ENCODE peak calls at places on chromosome 19, in four cellular contexts. One of them, this sample, is unnamed.

GRCh38 chr19:38229585-38230073 is 5.6 kb upstream of the DPF1 start:
- DNase-seq in neural progenitor cell: peak
- DNase-seq in mesendoderm: peak
- DNase-seq in HCT116: peak
- DNase-seq in this sample: peak

GRCh38 chr19:49155005-49155826 is at the start of gene HRC:
- DNase-seq in mesendoderm: no peak
- DNase-seq in neural progenitor cell: no peak
- DNase-seq in HCT116: no peak
- DNase-seq in this sample: no peak

GRCh38 chr19:44662686-44663085 is 8.6 kb upstream of the CEACAM19 start:
- DNase-seq in mesendoderm: no peak
- DNase-seq in HCT116: no peak
- DNase-seq in neural progenitor cell: no peak
- DNase-seq in this sample: no peak

GRCh38 chr19:38319421-38320258 is at the start of gene KCNK6:
- DNase-seq in mesendoderm: peak
- DNase-seq in neural progenitor cell: peak
- DNase-seq in HCT116: no peak
- DNase-seq in this sample: no peak

GRCh38 chr19:19643158-19644053 is at the start of gene GMIP:
- DNase-seq in neural progenitor cell: peak
- DNase-seq in mesendoderm: peak
- DNase-seq in HCT116: peak
- DNase-seq in this sample: no peak

GRCh38 chr19:28864024-28864503 is 348.9 kb downstream of the UQCRFS1 start:
- DNase-seq in neural progenitor cell: no peak
- DNase-seq in HCT116: no peak
- DNase-seq in mesendoderm: no peak
- DNase-seq in this sample: no peak

GRCh38 chr19:48158210-48158790 is 11.8 kb downstream of the LIG1 start:
- DNase-seq in mesendoderm: no peak
- DNase-seq in HCT116: no peak
- DNase-seq in neural progenitor cell: no peak
- DNase-seq in this sample: no peak

GRCh38 chr19:30318936-30319335 is 53.2 kb upstream of the ZNF536 start:
- DNase-seq in mesendoderm: no peak
- DNase-seq in neural progenitor cell: no peak
- DNase-seq in HCT116: no peak
- DNase-seq in this sample: no peak

GRCh38 chr19:57664269-57665127 is 4.2 kb upstream of the ZSCAN4 start:
- DNase-seq in HCT116: no peak
- DNase-seq in mesendoderm: peak
- DNase-seq in neural progenitor cell: peak
- DNase-seq in this sample: no peak

GRCh38 chr19:49889687-49890348 is 6.9 kb downstream of the IL4I1 start:
- DNase-seq in HCT116: peak
- DNase-seq in neural progenitor cell: peak
- DNase-seq in mesendoderm: peak
- DNase-seq in this sample: no peak

GRCh38 chr19:19259741-19260140 is 13.4 kb downstream of the TM6SF2 start:
- DNase-seq in HCT116: peak
- DNase-seq in mesendoderm: peak
- DNase-seq in neural progenitor cell: peak
- DNase-seq in this sample: no peak

GRCh38 chr19:49133621-49134454 is 14.5 kb downstream of the PPFIA3 start:
- DNase-seq in mesendoderm: peak
- DNase-seq in neural progenitor cell: peak
- DNase-seq in HCT116: no peak
- DNase-seq in this sample: no peak

GRCh38 chr19:50906217-50906616 is 5.0 kb downstream of the KLK4 start:
- DNase-seq in HCT116: no peak
- DNase-seq in mesendoderm: peak
- DNase-seq in neural progenitor cell: peak
- DNase-seq in this sample: no peak

GRCh38 chr19:15371119-15371518 is 8.5 kb downstream of the AKAP8 start:
- DNase-seq in neural progenitor cell: no peak
- DNase-seq in HCT116: no peak
- DNase-seq in mesendoderm: no peak
- DNase-seq in this sample: no peak

GRCh38 chr19:34479396-34479795 is 2.2 kb upstream of the WTIP start:
- DNase-seq in HCT116: no peak
- DNase-seq in mesendoderm: no peak
- DNase-seq in neural progenitor cell: no peak
- DNase-seq in this sample: no peak

GRCh38 chr19:34482380-34483250 is 1.1 kb downstream of the WTIP start:
- DNase-seq in mesendoderm: peak
- DNase-seq in HCT116: no peak
- DNase-seq in neural progenitor cell: peak
- DNase-seq in this sample: no peak

GRCh38 chr19:34481861-34482379 is 362 bp downstream of the WTIP start:
- DNase-seq in mesendoderm: no peak
- DNase-seq in HCT116: no peak
- DNase-seq in neural progenitor cell: no peak
- DNase-seq in this sample: no peak

GRCh38 chr19:34480491-34480890 is 1.1 kb upstream of the WTIP start:
- DNase-seq in neural progenitor cell: no peak
- DNase-seq in mesendoderm: no peak
- DNase-seq in HCT116: no peak
- DNase-seq in this sample: no peak

DNA sequence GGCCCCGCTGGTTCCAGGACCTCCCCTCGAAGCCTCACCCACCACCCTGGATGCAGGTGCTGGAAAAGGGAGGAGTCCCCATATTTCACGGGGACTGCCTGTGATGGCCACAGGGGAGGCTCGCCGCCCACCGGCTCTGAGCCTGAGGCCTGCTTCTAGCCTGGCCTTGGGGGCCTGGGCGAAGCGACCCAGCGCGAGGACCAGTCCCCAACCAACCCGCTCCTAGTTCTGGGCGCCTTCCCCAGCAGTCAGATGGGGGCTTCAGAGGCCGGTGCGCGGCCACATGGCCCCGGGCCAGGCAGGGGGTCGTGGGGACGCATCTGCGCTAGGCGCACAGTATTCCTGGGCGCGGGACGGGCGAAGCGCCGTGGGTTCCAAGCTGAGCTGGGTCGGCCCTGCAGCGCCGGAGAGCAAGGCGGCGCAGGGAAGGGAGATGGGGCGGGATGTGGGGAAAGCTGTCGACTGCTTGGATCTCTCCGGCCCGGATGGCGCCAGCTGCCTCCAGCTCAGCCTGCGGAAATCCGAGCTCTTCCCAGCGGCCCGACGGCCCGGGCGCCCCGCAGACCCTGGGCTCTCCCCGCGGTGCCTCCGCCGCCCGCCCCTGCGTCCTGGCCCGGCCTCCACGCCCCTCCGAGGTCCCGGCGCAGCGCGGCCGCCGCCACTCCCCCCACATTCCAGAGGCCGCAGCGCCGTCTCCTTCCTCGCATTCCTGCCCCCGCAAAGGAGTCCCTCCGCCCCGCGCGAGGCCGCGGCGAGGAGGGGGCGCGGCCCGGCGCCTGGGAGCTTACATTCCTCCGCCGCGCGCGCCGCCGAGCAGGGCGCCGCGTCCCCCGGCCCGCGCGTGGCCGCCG is at the start of gene WTIP:
- DNase-seq in HCT116: peak
- DNase-seq in mesendoderm: peak
- DNase-seq in neural progenitor cell: peak
- DNase-seq in this sample: peak
- H3K9ac ChIP-seq in HCT116: peak
- H3K9ac ChIP-seq in mesendoderm: peak
- H3K9ac ChIP-seq in neural progenitor cell: peak
- H3K9ac ChIP-seq in this sample: peak

GRCh38 chr19:508204-509150 is 1.2 kb downstream of the TPGS1 start:
- DNase-seq in HCT116: no peak
- DNase-seq in neural progenitor cell: no peak
- DNase-seq in mesendoderm: no peak
- DNase-seq in this sample: no peak
- H3K9ac ChIP-seq in HCT116: peak
- H3K9ac ChIP-seq in neural progenitor cell: no peak
- H3K9ac ChIP-seq in mesendoderm: peak
- H3K9ac ChIP-seq in this sample: peak

DNA sequence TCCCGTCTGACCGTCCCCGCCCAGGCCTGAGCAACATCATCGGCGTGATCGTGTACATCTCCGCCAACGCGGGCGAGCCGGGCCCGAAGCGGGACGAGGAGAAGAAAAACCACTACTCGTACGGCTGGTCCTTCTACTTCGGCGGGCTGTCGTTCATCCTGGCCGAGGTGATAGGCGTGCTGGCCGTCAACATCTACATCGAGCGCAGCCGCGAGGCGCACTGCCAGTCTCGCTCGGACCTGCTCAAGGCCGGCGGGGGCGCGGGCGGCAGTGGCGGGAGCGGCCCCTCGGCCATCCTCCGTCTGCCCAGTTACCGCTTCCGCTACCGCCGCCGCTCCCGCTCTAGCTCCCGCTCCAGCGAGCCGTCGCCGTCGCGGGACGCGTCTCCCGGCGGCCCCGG is 9.4 kb upstream of the CACNG6 start:
- DNase-seq in mesendoderm: peak
- DNase-seq in HCT116: no peak
- DNase-seq in neural progenitor cell: peak
- DNase-seq in this sample: no peak
- H3K9ac ChIP-seq in mesendoderm: peak
- H3K9ac ChIP-seq in HCT116: peak
- H3K9ac ChIP-seq in neural progenitor cell: no peak
- H3K9ac ChIP-seq in this sample: no peak

GRCh38 chr19:2982983-2983350 is 5.6 kb downstream of the TLE6 start:
- DNase-seq in HCT116: no peak
- DNase-seq in mesendoderm: no peak
- DNase-seq in neural progenitor cell: peak
- DNase-seq in this sample: no peak
- H3K9ac ChIP-seq in HCT116: no peak
- H3K9ac ChIP-seq in mesendoderm: no peak
- H3K9ac ChIP-seq in neural progenitor cell: no peak
- H3K9ac ChIP-seq in this sample: no peak

GRCh38 chr19:35931874-35932202 is 4.3 kb upstream of the LRFN3 start:
- DNase-seq in neural progenitor cell: no peak
- DNase-seq in mesendoderm: no peak
- DNase-seq in HCT116: no peak
- DNase-seq in this sample: no peak
- H3K9ac ChIP-seq in neural progenitor cell: no peak
- H3K9ac ChIP-seq in mesendoderm: no peak
- H3K9ac ChIP-seq in HCT116: peak
- H3K9ac ChIP-seq in this sample: no peak

GRCh38 chr19:11364296-11364904 is 9.2 kb downstream of the PLPPR2 start:
- DNase-seq in HCT116: no peak
- DNase-seq in neural progenitor cell: no peak
- DNase-seq in mesendoderm: no peak
- DNase-seq in this sample: no peak
- H3K9ac ChIP-seq in HCT116: no peak
- H3K9ac ChIP-seq in neural progenitor cell: no peak
- H3K9ac ChIP-seq in mesendoderm: no peak
- H3K9ac ChIP-seq in this sample: no peak

This sample was measured in keratinocyte.